ENCODE peak calls at places on chromosomes 11 and 22, in eight cellular contexts. I is fibroblast of the aortic adventitia, C is thoracic aorta, H is adrenal gland, P is cardiac fibroblast, K is nephron progenitor cell, R is K562, G is D721Med. M is an unnamed sample.

GRCh38 chr22:39746600-39747262 is 146.8 kb downstream of the ENTHD1 start:
- DNase-seq in P (no peak), G (no peak), I (no peak), R (no peak), H (no peak), K (no peak), C (no peak), M (no peak)

GRCh38 chr11:63719987-63720386 is 38.7 kb downstream of the RTN3 start:
- DNase-seq in G (no peak), K (no peak), R (peak), C (no peak), I (peak), H (no peak), P (peak), M (no peak)

GRCh38 chr11:134178275-134178674 is 45.5 kb downstream of the NCAPD3 start:
- DNase-seq in G (no peak), R (no peak), K (no peak), P (no peak), C (no peak), I (no peak), H (no peak), M (peak)

GRCh38 chr11:72238040-72238450 is 5.9 kb downstream of the PHOX2A start:
- DNase-seq in C (no peak), H (peak), R (peak), K (peak), I (peak), P (peak), G (no peak), M (peak)

GRCh38 chr11:71388637-71389235 is 59.5 kb downstream of the DHCR7 start:
- DNase-seq in H (no peak), P (no peak), K (no peak), I (no peak), G (no peak), C (no peak), R (no peak), M (no peak)

GRCh38 chr11:133240908-133241307 is 291.4 kb downstream of the OPCML start:
- DNase-seq in K (no peak), R (no peak), I (no peak), G (no peak), H (no peak), P (no peak), C (no peak), M (no peak)

GRCh38 chr11:124863826-124864165 is 1.4 kb upstream of the ROBO3 start:
- DNase-seq in G (no peak), K (peak), C (no peak), P (no peak), I (no peak), R (no peak), H (no peak), M (no peak)

GRCh38 chr11:68942751-68943271 is 38.0 kb downstream of the MRGPRD start:
- DNase-seq in R (no peak), H (no peak), K (no peak), P (no peak), I (peak), C (no peak), G (no peak), M (no peak)

GRCh38 chr11:61516675-61517516 is 8.3 kb downstream of the LRRC10B start:
- DNase-seq in K (peak), G (peak), C (no peak), P (peak), R (peak), H (no peak), I (peak), M (peak)

GRCh38 chr11:48064306-48064705 is 83.9 kb downstream of the PTPRJ start:
- DNase-seq in K (no peak), C (no peak), R (no peak), G (no peak), I (peak), P (peak), H (no peak), M (peak)

GRCh38 chr22:41395531-41396240 is 13.9 kb downstream of the TEF start:
- DNase-seq in P (no peak), K (no peak), R (no peak), I (no peak), C (no peak), G (no peak), H (no peak), M (no peak)

GRCh38 chr22:21837184-21837979 is 30.1 kb downstream of the MAPK1 start:
- DNase-seq in I (peak), K (no peak), P (peak), G (no peak), H (peak), R (no peak), C (no peak), M (peak)

GRCh38 chr11:28383471-28383870 is 275.3 kb downstream of the METTL15 start:
- DNase-seq in I (peak), P (no peak), K (no peak), R (no peak), G (no peak), C (no peak), H (no peak), M (peak)

GRCh38 chr22:43113516-43114251 is 3.1 kb downstream of the BIK start:
- DNase-seq in C (no peak), P (no peak), K (no peak), I (no peak), R (no peak), H (no peak), G (no peak), M (no peak)

GRCh38 chr22:49777569-49778250 is 50.0 kb downstream of the BRD1 start:
- DNase-seq in I (no peak), P (no peak), C (no peak), G (no peak), H (no peak), R (no peak), K (no peak), M (no peak)

GRCh38 chr22:46791201-46791731 is 28.8 kb downstream of the TBC1D22A start:
- DNase-seq in H (peak), C (no peak), G (no peak), K (no peak), R (peak), P (peak), I (peak), M (peak)

GRCh38 chr11:46298699-46299424 is 21.4 kb downstream of the CREB3L1 start:
- DNase-seq in P (peak), C (no peak), H (peak), I (peak), R (no peak), K (no peak), G (no peak), M (peak)

GRCh38 chr11:46294365-46295309 is 17.2 kb downstream of the CREB3L1 start:
- DNase-seq in P (peak), K (peak), R (peak), I (peak), G (no peak), H (peak), C (no peak), M (peak)

GRCh38 chr11:46295996-46296519 is 18.6 kb downstream of the CREB3L1 start:
- DNase-seq in I (no peak), P (no peak), G (no peak), R (peak), H (no peak), K (no peak), C (no peak), M (no peak)

GRCh38 chr11:46295312-46295995 is 18.0 kb downstream of the CREB3L1 start:
- DNase-seq in H (peak), K (peak), R (peak), C (no peak), I (peak), P (peak), G (peak), M (peak)

GRCh38 chr11:46296520-46297448 is 19.3 kb downstream of the CREB3L1 start:
- DNase-seq in I (peak), C (no peak), K (peak), H (peak), P (peak), G (no peak), R (peak), M (peak)
- TF ChIP-seq CTCF in I (peak), C (peak), K (peak), H (peak), P (peak), G (no peak), R (peak), M (peak)

GRCh38 chr22:19043111-19044085 is 78.8 kb downstream of the DGCR2 start:
- DNase-seq in K (no peak), I (no peak), G (no peak), C (no peak), P (peak), H (peak), R (no peak), M (no peak)

GRCh38 chr22:19045094-19045493 is 77.1 kb downstream of the DGCR2 start:
- DNase-seq in P (no peak), G (no peak), H (no peak), C (no peak), R (no peak), I (no peak), K (no peak), M (no peak)

GRCh38 chr22:19046287-19046686 is 75.9 kb downstream of the DGCR2 start:
- DNase-seq in R (no peak), K (no peak), C (no peak), G (no peak), H (no peak), I (no peak), P (no peak), M (no peak)

GRCh38 chr22:19042285-19043110 is 79.7 kb downstream of the DGCR2 start:
- DNase-seq in H (no peak), C (no peak), K (no peak), P (no peak), R (no peak), I (no peak), G (no peak), M (no peak)

DNA sequence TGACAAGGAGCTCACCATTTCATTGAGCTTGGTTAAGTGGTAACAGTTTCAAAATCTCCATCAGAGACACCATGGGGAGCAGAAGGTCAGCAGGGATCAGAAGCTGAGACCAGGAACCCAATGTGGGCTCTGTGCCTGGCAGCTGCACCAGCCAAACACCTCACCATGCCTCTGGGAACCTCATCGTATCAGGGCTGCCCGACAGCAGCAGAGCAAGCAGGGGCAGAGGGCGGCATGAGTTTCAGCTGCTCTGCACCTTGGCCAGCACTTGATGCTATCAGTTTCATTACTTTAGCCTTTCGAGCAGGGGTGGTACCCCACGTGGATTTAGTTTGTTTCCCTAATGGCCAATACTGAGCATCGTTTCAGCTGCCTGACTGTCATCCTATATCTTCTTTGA is 77.8 kb downstream of the DGCR2 start:
- DNase-seq in H (no peak), G (no peak), K (no peak), R (no peak), C (no peak), P (no peak), I (no peak), M (no peak)
- TF ChIP-seq CTCF in H (no peak), G (no peak), K (no peak), R (no peak), C (no peak), P (no peak), I (no peak), M (no peak)

GRCh38 chr11:65530157-65530496 is 5.2 kb downstream of the SCYL1 start:
- DNase-seq in H (no peak), I (no peak), C (no peak), P (no peak), K (no peak), R (no peak), G (peak), M (no peak)
- TF ChIP-seq CTCF in H (peak), I (peak), C (no peak), P (peak), K (no peak), R (peak), G (no peak), M (peak)

GRCh38 chr11:35388054-35388453 is 31.3 kb downstream of the SLC1A2 start:
- DNase-seq in I (no peak), G (no peak), C (no peak), H (no peak), P (no peak), K (no peak), R (no peak), M (no peak)

GRCh38 chr11:35389112-35389511 is 30.2 kb downstream of the SLC1A2 start:
- DNase-seq in H (no peak), C (no peak), G (no peak), R (no peak), K (no peak), I (no peak), P (no peak), M (no peak)

GRCh38 chr11:35383953-35384352 is 35.4 kb downstream of the SLC1A2 start:
- DNase-seq in R (no peak), C (no peak), H (no peak), I (no peak), G (no peak), K (no peak), P (no peak), M (no peak)

GRCh38 chr11:35389897-35390462 is 29.4 kb downstream of the SLC1A2 start:
- DNase-seq in G (no peak), R (no peak), I (no peak), C (no peak), P (no peak), K (no peak), H (no peak), M (no peak)

DNA sequence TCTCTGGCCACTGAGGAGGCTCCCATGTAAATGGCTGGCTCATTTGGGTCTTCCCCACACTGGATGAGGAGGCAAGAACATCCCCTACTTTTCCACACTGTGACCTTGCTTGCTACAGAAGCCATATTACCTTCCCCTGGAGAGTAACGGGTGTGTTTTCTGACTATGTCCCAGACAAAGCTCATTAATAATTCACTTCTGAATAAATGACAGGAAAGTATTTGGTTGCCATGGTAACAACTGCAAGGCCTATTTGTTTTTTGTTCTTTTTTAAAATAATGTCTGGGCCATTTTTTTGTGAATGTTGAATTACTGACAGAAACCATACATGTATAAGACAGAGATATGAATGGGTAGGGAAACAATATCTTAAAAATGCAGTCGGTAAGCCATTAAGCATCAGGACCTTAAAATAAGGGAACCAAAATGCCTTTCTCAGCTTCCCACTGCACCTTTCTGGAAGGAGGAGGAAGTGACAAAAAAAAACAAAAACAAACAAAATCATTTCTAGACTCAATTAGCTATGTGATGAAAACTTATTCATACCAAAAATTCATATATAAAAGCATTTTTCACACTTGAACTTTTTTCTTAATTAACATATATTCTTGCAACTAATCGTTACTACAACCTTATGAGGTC is 31.9 kb downstream of the SLC1A2 start:
- DNase-seq in P (peak), H (no peak), R (no peak), K (no peak), C (no peak), G (no peak), I (peak), M (no peak)
- TF ChIP-seq CTCF in P (no peak), H (no peak), R (no peak), K (no peak), C (peak), G (no peak), I (no peak), M (no peak)

GRCh38 chr11:67665537-67666302 is 8.7 kb downstream of the ALDH3B2 start:
- DNase-seq in G (peak), K (no peak), R (peak), C (no peak), I (no peak), H (peak), P (no peak), M (no peak)
- TF ChIP-seq CTCF in G (peak), K (no peak), R (peak), C (no peak), I (no peak), H (peak), P (no peak), M (no peak)

M was measured in fibroblast of villous mesenchyme.